ENCODE peak calls at places on chromosomes 16 and 17, in seven cellular contexts. G, B, E, F, K, N and Y are unnamed samples.

GRCh38 chr16:53761967-53762726 is 58.2 kb downstream of the FTO start:
- DNase-seq in K (peak; percentile 56), E (no peak), G (no peak), N (no peak), F (no peak), B (no peak), Y (no peak)

GRCh38 chr16:65875362-65876199 is 490.9 kb upstream of the CDH5 start:
- DNase-seq in K (peak; percentile 39), N (peak; percentile 55), E (no peak), F (no peak), G (no peak), B (no peak), Y (no peak)

GRCh38 chr17:81429813-81430510 is 34.7 kb downstream of the BAHCC1 start:
- DNase-seq in F (no peak), K (peak; percentile 41), E (no peak), B (no peak), G (no peak), N (peak; percentile 83), Y (no peak)

GRCh38 chr17:45172541-45173286 is 11.0 kb downstream of the HEXIM2 start:
- DNase-seq in G (peak; percentile 77), F (peak; percentile 69), E (peak; percentile 72), B (no peak), N (peak; percentile 62), K (peak; percentile 75), Y (peak; percentile 77)

GRCh38 chr17:82338858-82339633 is 5.5 kb upstream of the SECTM1 start:
- DNase-seq in K (peak; percentile 86), B (peak; percentile 30), N (peak; percentile 36), G (no peak), F (peak; percentile 55), E (peak; percentile 71), Y (no peak)

GRCh38 chr16:81889896-81890634 is 111.0 kb downstream of the PLCG2 start:
- DNase-seq in F (peak; percentile 66), N (peak; percentile 69), B (peak; percentile 20), E (peak; percentile 51), G (no peak), K (peak; percentile 65), Y (no peak)

GRCh38 chr16:27767081-27767480 is 217.1 kb downstream of the KATNIP start:
- DNase-seq in N (no peak), K (no peak), B (no peak), E (no peak), F (no peak), G (peak; percentile 16), Y (no peak)

GRCh38 chr17:17890773-17891759 is 54.3 kb upstream of the SREBF1 start:
- DNase-seq in E (peak; percentile 72), B (peak; percentile 42), F (peak; percentile 57), G (peak; percentile 73), K (peak; percentile 77), N (peak; percentile 75), Y (no peak)

GRCh38 chr16:49615606-49616005 is 240.3 kb downstream of the ZNF423 start:
- DNase-seq in N (no peak), G (no peak), F (peak; percentile 9), E (no peak), K (no peak), B (no peak), Y (no peak)

GRCh38 chr17:55261311-55261710 is 3.4 kb upstream of the HLF start:
- DNase-seq in F (no peak), G (no peak), E (no peak), B (no peak), N (no peak), K (no peak), Y (no peak)

GRCh38 chr17:44417553-44417952 is 28.1 kb upstream of the ITGA2B start:
- DNase-seq in K (peak; percentile 93), B (peak; percentile 68), N (no peak), E (peak; percentile 97), F (no peak), G (no peak), Y (peak; percentile 83)

GRCh38 chr17:57444632-57445031 is 188.3 kb downstream of the MSI2 start:
- DNase-seq in B (no peak), G (no peak), N (peak; percentile 56), F (no peak), E (no peak), K (no peak), Y (no peak)

GRCh38 chr16:53048139-53048915 is 4.4 kb downstream of the CHD9NB start:
- DNase-seq in E (no peak), K (no peak), B (no peak), F (no peak), N (no peak), G (no peak), Y (no peak)

GRCh38 chr17:35057332-35057915 is 6.1 kb downstream of the RFFL start:
- DNase-seq in B (no peak), N (no peak), F (no peak), G (no peak), K (no peak), E (no peak), Y (no peak)

GRCh38 chr17:4542726-4543191 is 12.4 kb downstream of the MYBBP1A start:
- DNase-seq in F (peak; percentile 46), K (no peak), B (no peak), G (no peak), N (no peak), E (no peak), Y (no peak)

DNA sequence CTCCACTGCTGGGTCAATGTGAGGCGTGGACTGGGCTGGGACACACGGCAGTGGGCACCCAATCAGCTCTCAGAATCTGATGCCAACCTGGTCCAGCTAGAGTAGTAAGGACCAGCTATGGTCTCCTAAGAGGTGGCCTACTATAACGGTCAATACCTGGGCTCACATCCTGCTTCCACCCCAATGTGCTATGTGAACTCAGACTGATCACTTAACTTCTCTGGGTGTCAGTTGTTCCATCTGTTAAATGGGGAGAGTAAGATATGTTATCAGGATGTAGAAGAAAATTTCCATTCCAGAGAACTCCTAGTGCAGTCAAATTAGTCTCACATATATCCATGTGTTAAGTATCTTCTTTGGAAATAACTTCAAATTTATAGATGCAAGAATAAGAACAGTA is 14.2 kb downstream of the FAM117A start:
- DNase-seq in F (no peak), G (no peak), N (no peak), B (no peak), K (no peak), E (no peak), Y (no peak)
- H3K27ac ChIP-seq in F (no peak overlapping the region), G (no peak overlapping the region), N (no peak overlapping the region), B (no peak overlapping the region), K (no peak overlapping the region), E (no peak overlapping the region), Y (no peak overlapping the region)

GRCh38 chr16:61131447-61131846 is 904.8 kb downstream of the CDH8 start:
- DNase-seq in N (no peak), B (no peak), G (no peak), K (no peak), F (no peak), E (no peak), Y (no peak)

DNA sequence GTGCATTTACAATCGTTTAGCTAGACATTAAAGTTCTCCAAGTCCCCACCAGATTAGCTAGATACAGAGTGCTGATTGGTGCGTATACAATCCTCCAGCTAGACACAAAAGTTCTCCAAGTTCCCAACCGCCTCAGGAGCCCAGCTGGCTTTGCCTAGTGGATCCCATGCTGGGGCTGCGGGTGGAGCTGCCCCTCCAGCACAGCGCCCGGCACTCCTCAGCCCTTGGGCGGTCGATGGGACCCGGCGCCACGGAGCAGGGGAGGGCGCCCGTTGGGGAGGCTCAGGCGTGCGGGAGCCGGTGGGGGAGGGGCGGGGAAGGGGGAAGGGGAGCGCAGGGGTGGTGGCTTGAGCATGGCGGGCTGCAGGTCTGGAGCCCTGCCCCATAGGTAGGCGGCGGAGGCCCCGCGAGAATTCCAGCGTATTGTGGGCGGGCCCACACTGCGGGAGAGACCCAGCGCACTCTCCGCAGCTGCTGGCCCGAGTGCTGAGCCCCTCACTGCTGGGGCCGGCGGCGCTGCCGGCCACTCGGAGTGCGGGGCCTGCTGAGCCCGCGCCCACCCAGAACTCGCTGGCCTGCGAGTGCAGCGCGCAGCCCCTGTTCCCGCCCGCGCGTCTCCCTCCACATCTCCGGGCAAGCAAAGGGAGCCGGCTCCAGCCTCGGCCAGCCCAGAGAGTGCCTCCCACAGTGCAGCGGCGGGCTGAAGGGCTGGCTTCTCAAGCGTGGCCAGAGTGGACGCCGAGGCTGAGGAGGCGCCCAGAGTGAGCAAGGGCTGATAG is 907.5 kb downstream of the CDH8 start:
- DNase-seq in E (no peak), N (no peak), B (no peak), G (peak; percentile 58), F (no peak), K (no peak), Y (no peak)
- H3K27ac ChIP-seq in E (no peak overlapping the region), N (no peak overlapping the region), B (no peak overlapping the region), G (no peak overlapping the region), F (no peak overlapping the region), K (no peak overlapping the region), Y (no peak overlapping the region)

GRCh38 chr17:63439682-63440081 is 6.4 kb downstream of the CYB561 start:
- DNase-seq in N (no peak), G (no peak), K (peak; percentile 54), B (no peak), E (peak; percentile 51), F (no peak), Y (no peak)
- H3K27ac ChIP-seq in N (no peak overlapping the region), G (peak overlapping the region; percentile 63), K (peak overlapping the region; percentile 34), B (no peak overlapping the region), E (no peak overlapping the region), F (peak overlapping the region; percentile 60), Y (no peak overlapping the region)

GRCh38 chr16:87132361-87133014 is 184.7 kb downstream of the C16orf95 start:
- DNase-seq in B (peak; percentile 8), G (peak; percentile 50), F (no peak), K (peak; percentile 81), N (peak; percentile 88), E (peak; percentile 60), Y (no peak)
- H3K27ac ChIP-seq in B (no peak overlapping the region), G (no peak overlapping the region), F (no peak overlapping the region), K (no peak overlapping the region), N (no peak overlapping the region), E (no peak overlapping the region), Y (no peak overlapping the region)